ENCODE peak calls at places on chromosomes 13 and 19, in four cellular contexts. V is HFF-Myc, M is psoas muscle, N is HFFc6. W is an unnamed sample.

GRCh38 chr19:10420444-10421239 is at the start of gene PDE4A:
- DNase-seq in V (no peak), M (peak; percentile 60), N (peak; percentile 24), W (no peak)

GRCh38 chr19:34305221-34306058 is 51.1 kb downstream of the GARRE1 start:
- DNase-seq in V (no peak), M (no peak), N (no peak), W (no peak)

GRCh38 chr19:29623726-29624488 is 17.8 kb downstream of the POP4 start:
- DNase-seq in V (no peak), M (no peak), N (no peak), W (no peak)

GRCh38 chr19:6274756-6275155 is 5.0 kb downstream of the MLLT1 start:
- DNase-seq in V (no peak), M (peak; percentile 76), N (no peak), W (no peak)

GRCh38 chr19:1387684-1388636 is 4.3 kb downstream of the NDUFS7 start:
- DNase-seq in V (no peak), M (no peak), N (no peak), W (no peak)

GRCh38 chr13:32042567-32042966 is 11.0 kb downstream of the FRY start:
- DNase-seq in V (no peak), M (no peak), N (no peak), W (no peak)

GRCh38 chr19:55341191-55342043 is 1.7 kb downstream of the KMT5C start:
- DNase-seq in V (no peak), M (peak; percentile 71), N (peak; percentile 41), W (no peak)

GRCh38 chr13:110323172-110323851 is 16.2 kb downstream of the COL4A2 start:
- DNase-seq in V (no peak), M (no peak), N (peak; percentile 89), W (no peak)

GRCh38 chr13:84500016-84500415 is 617.7 kb upstream of the SLITRK1 start:
- DNase-seq in V (no peak), M (no peak), N (no peak), W (no peak)

DNA sequence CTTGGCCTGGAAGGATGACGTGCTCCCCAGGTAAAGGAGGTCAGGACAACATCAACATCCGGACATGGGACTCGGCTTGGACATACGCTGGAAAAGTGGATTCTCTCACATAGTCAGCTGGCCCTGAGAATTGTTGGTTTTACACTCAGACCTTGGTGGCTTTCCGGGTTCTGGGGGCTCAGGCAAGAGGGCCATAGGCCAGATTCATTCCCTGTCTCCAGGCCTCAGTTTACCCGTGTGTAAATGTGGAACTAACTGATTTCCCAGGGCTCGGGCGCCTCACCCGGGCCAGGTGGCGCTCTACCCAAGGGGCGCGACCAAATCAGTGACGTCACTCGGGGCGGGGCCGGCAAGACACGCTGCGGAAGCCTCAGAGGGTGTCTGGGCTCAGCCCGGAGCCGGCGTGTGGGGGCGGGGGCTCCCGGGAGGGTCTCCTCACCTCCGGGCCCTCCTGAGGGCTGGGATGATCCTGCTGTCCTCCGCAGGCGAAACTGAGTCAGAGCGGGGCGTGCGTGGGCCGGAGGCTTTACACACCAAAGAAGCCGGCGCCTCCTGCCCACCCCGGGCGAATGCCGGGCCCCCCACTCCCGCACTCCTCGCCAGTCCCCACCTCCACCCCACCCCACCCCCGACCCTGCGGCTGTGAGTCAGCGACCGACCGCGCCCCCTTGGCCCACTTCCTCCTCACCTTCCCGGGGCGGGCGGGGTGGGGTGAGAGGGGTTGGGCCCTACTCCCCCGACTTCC is 861 bp upstream of the VASP start:
- DNase-seq in V (no peak), M (peak; percentile 97), N (peak; percentile 84), W (peak; percentile 51)
- TF ChIP-seq CTCF in V (peak; percentile 48), M (peak; percentile 39), N (peak; percentile 76), W (peak; percentile 63)

GRCh38 chr13:38530492-38530891 is 156.4 kb upstream of the FREM2 start:
- DNase-seq in V (peak; percentile 2), M (no peak), N (peak; percentile 30), W (no peak)
- TF ChIP-seq CTCF in V (peak; percentile 18), M (peak; percentile 16), N (peak; percentile 69), W (peak; percentile 43)

GRCh38 chr13:113123226-113124150 is 889 bp downstream of the F10 start:
- DNase-seq in V (no peak), M (no peak), N (no peak), W (no peak)
- TF ChIP-seq CTCF in V (peak; percentile 38), M (no peak), N (peak; percentile 56), W (peak; percentile 26)

DNA sequence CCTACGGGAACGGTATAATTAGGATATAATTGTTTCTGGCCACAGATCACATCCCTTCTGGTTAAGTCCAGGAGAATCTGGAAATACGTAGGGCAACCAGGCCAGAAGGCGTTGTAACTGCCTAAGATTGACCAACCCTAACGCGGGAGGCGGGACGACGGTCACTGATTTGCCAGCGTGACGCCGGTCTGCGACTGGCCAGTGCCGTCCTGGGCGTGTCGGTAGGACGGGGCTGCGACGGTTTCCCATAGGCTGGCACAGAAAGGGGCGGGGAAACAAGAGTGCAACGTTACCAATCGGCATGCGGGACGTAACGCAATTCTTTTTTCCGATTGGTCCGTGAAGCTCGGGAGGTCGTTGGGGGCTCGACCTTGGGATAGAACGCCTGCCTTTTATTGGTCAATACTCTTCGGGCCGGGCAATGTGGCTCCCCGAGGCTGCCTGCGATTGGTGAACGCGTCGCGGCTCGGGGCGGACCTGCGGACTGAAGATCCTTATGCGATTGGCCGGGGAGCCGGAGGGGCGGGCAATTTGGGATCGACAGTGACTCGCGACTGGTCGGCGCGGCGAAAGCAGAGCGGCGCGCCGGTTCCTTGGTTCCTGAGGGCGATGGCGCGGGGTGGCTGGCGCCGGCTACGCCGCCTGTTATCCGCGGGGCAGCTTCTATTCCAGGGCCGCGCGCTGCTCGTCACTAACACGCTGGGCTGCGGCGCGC is at the start of gene MPV17L2:
- DNase-seq in V (peak; percentile 100), M (peak; percentile 100), N (peak; percentile 100), W (peak; percentile 100)
- TF ChIP-seq CTCF in V (no peak), M (no peak), N (no peak), W (no peak)

DNA sequence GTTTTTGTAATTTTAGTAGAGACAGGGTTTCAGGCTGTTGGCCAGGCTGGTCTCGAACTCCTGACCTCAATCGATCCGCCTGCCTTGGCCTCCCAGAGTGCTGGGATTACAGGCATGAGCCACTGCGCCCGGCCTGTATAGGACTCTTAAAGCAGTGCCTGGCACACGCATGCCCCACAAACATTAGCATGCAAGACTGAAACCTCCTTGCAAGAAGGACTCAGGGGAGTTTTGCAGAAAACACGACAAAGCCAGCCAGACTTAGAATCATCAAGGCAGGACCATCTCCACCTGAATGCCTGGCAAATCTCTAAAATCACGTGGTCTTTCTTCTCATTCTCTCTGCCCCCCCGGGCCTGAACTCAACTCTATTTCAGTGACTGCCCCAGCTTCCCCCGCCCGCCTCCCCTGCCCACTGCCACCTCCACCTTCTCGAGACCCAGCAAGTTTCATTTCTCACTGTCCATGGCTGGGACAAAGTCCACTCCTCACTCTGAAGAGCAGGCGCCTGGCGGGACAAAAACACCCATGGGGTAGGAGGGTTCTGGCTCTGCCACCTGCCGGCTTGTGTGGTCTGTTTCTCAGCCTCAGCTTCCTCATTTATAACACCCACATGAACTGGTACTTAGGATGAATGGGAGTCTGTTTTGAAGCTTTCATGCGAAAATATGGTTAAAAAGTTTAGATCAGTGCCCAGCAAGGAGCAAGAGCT is 2.4 kb downstream of the TICAM1 start:
- DNase-seq in V (no peak), M (no peak), N (no peak), W (no peak)
- TF ChIP-seq CTCF in V (no peak), M (no peak), N (no peak), W (no peak)

GRCh38 chr13:113204378-113204734 is 4.1 kb downstream of the PCID2 start:
- DNase-seq in V (no peak), M (peak; percentile 49), N (no peak), W (no peak)

GRCh38 chr13:113205428-113205931 is 3.0 kb downstream of the PCID2 start:
- DNase-seq in V (no peak), M (no peak), N (peak; percentile 31), W (no peak)

GRCh38 chr13:113202912-113203311 is 5.6 kb downstream of the PCID2 start:
- DNase-seq in V (no peak), M (no peak), N (no peak), W (no peak)

GRCh38 chr13:113207890-113208423 is 512 bp downstream of the PCID2 start:
- DNase-seq in V (no peak), M (no peak), N (peak; percentile 45), W (no peak)

GRCh38 chr13:113203507-113204377 is 4.7 kb downstream of the PCID2 start:
- DNase-seq in V (no peak), M (no peak), N (no peak), W (no peak)
- TF ChIP-seq CTCF in V (no peak), M (no peak), N (no peak), W (no peak)

GRCh38 chr13:21691928-21692327 is 21.1 kb downstream of the FGF9 start:
- DNase-seq in V (no peak), M (no peak), N (no peak), W (no peak)

GRCh38 chr13:21690955-21691354 is 20.1 kb downstream of the FGF9 start:
- DNase-seq in V (no peak), M (no peak), N (no peak), W (no peak)

GRCh38 chr13:21689097-21689496 is 18.2 kb downstream of the FGF9 start:
- DNase-seq in V (no peak), M (no peak), N (no peak), W (no peak)

GRCh38 chr13:21694831-21695230 is 24.0 kb downstream of the FGF9 start:
- DNase-seq in V (no peak), M (no peak), N (no peak), W (no peak)

GRCh38 chr13:21691500-21691899 is 20.6 kb downstream of the FGF9 start:
- DNase-seq in V (no peak), M (no peak), N (no peak), W (no peak)
- TF ChIP-seq CTCF in V (no peak), M (no peak), N (no peak), W (no peak)

DNA sequence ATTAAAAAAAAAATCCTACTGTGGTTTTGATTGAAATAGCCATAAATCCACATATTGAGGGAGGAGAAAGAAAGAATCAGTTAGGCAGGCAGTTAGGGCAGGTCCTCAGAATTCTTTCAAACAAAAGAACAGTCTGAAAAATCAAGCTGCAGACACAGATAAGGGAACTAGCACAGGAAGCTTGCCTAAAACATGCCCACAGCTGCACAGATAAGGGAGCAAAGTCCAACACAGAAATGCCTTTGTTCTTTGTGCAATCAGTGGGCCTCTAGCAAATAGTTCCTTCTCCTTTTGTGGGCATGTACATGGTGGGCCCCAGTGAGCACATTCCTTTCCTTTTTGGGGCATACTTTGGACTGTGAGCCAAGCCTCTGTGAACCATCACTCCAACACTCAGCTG is 42.7 kb downstream of the UTP14C start:
- DNase-seq in V (no peak), M (no peak), N (no peak), W (no peak)
- TF ChIP-seq CTCF in V (no peak), M (no peak), N (no peak), W (no peak)

DNA sequence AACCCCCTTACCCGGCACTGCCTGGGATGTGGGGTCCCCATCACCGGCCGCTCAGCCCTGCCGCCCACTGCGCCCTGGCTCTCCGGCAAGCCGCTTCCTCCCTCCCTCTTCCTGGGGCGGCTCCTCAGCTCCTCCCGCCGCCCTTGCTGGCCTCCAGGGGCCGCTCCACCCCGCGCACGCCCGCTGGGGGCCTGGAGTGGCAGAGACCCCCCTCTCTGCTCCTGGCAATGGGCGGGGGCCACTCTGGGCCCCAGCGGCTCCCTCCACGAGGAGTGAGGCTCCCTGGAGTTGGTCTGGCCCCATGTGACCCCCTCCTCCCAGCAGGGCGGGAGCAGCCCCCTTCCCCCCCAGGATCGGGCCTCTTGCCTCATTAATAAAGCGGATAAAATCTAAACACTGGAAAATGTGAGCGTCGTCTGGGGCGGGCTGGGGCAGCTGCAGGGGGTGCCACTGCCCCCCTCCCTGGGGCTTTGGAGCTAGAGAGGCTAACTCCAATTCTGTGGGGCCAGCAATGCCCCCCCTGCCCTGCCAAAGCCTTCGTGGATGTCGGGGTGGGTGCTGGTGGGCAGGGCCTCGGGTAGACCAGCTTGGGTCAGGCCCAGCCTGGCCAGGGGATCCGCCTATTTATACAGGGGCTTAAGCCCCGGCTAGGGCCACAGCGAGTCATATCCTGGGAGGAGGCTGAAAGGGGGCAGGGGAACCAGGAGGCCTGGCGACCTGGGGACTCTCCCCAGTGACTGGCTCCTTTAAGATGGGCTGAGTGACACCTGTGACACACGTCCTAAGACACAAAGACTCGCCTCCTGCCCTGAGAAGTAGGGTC is at the start of gene PTGER1:
- DNase-seq in V (no peak), M (no peak), N (no peak), W (no peak)
- TF ChIP-seq CTCF in V (peak; percentile 53), M (no peak), N (peak; percentile 72), W (peak; percentile 51)